ENCODE peak calls at places on chromosomes 4 and X, in six cellular contexts. One of them, this sample, is unnamed.

GRCh38 chr4:77538144-77538543 is 67.5 kb upstream of the CXCL13 start:
- DNase-seq in type B pancreatic cell: no peak
- DNase-seq in right lobe of liver: no peak
- DNase-seq in HFF-Myc: no peak
- DNase-seq in kidney epithelial cell: peak
- DNase-seq in lung: no peak
- DNase-seq in this sample: peak

GRCh38 chr4:3820016-3820805 is 54.0 kb downstream of the ADRA2C start:
- DNase-seq in type B pancreatic cell: no peak
- DNase-seq in right lobe of liver: peak
- DNase-seq in HFF-Myc: no peak
- DNase-seq in kidney epithelial cell: no peak
- DNase-seq in lung: no peak
- DNase-seq in this sample: no peak

GRCh38 chr4:32831104-32831503 is 2110.9 kb downstream of the PCDH7 start:
- DNase-seq in type B pancreatic cell: no peak
- DNase-seq in right lobe of liver: no peak
- DNase-seq in HFF-Myc: no peak
- DNase-seq in kidney epithelial cell: no peak
- DNase-seq in lung: no peak
- DNase-seq in this sample: no peak

GRCh38 chrX:39242187-39242586 is 440.9 kb downstream of the MID1IP1 start:
- DNase-seq in type B pancreatic cell: no peak
- DNase-seq in right lobe of liver: no peak
- DNase-seq in HFF-Myc: no peak
- DNase-seq in kidney epithelial cell: no peak
- DNase-seq in lung: no peak
- DNase-seq in this sample: no peak

GRCh38 chr4:39732728-39733127 is 34.8 kb downstream of the UBE2K start:
- DNase-seq in type B pancreatic cell: no peak
- DNase-seq in right lobe of liver: no peak
- DNase-seq in HFF-Myc: peak
- DNase-seq in kidney epithelial cell: peak
- DNase-seq in lung: no peak
- DNase-seq in this sample: peak

GRCh38 chr4:185797018-185797417 is 15.0 kb downstream of the SORBS2 start:
- DNase-seq in type B pancreatic cell: no peak
- DNase-seq in right lobe of liver: no peak
- DNase-seq in HFF-Myc: no peak
- DNase-seq in kidney epithelial cell: no peak
- DNase-seq in lung: no peak
- DNase-seq in this sample: no peak

GRCh38 chr4:88674565-88674964 is 23.1 kb downstream of the NAP1L5 start:
- DNase-seq in type B pancreatic cell: no peak
- DNase-seq in right lobe of liver: no peak
- DNase-seq in HFF-Myc: no peak
- DNase-seq in kidney epithelial cell: no peak
- DNase-seq in lung: no peak
- DNase-seq in this sample: peak

GRCh38 chr4:134848681-134849080 is 647.1 kb upstream of the PABPC4L start:
- DNase-seq in type B pancreatic cell: no peak
- DNase-seq in right lobe of liver: no peak
- DNase-seq in HFF-Myc: no peak
- DNase-seq in kidney epithelial cell: no peak
- DNase-seq in lung: no peak
- DNase-seq in this sample: no peak

GRCh38 chrX:120334137-120334536 is 22.9 kb upstream of the TMEM255A start:
- DNase-seq in type B pancreatic cell: no peak
- DNase-seq in right lobe of liver: no peak
- DNase-seq in HFF-Myc: no peak
- DNase-seq in kidney epithelial cell: no peak
- DNase-seq in lung: no peak
- DNase-seq in this sample: no peak
- TF ChIP-seq CTCF in type B pancreatic cell: no peak
- TF ChIP-seq CTCF in right lobe of liver: no peak
- TF ChIP-seq CTCF in HFF-Myc: no peak
- TF ChIP-seq CTCF in kidney epithelial cell: no peak
- TF ChIP-seq CTCF in lung: no peak
- TF ChIP-seq CTCF in this sample: no peak

DNA sequence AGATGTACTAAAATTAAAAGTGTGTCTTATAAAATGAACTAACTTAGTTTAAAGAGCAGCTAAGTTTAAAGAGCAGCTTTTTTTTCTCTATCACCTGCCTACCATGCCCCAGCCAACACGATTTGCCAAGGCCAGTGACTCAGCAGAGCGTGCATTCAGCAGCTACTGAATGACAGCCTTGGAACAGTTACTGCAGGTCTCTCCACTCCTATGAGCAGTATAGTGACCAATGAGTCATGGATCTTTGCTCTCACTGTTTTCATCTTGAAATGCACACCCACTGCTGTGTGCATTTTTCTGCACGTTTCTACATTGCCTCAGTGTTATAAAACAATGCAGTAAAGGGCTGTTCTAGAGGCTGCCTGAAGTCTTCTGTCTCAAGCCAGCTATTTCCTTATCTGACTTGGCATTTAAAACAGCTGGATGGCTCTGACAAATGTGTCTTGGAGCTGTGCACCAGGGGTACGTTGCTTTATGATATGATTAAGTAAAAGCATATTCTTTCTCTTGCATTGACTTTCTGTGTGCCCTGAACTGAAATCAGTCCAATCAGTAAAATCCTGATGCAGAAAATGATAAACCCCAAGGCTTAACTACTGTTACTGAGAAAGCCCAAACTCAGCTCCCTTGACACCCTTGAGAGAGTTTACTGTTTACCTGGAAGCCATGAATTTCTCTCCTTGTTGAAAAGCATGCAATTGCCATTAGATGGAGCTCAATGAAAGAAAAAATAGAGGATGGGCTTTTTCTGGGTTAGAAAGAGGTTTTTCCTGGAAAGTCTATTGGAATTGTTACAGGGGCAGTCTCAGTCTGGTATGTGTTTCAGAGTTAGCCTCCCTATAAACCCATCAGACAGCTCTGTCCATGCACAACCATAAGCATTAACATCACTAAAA is 66.2 kb upstream of the C4orf54 start:
- DNase-seq in type B pancreatic cell: no peak
- DNase-seq in right lobe of liver: peak
- DNase-seq in HFF-Myc: peak
- DNase-seq in kidney epithelial cell: peak
- DNase-seq in lung: peak
- DNase-seq in this sample: peak
- TF ChIP-seq CTCF in type B pancreatic cell: no peak
- TF ChIP-seq CTCF in right lobe of liver: no peak
- TF ChIP-seq CTCF in HFF-Myc: no peak
- TF ChIP-seq CTCF in kidney epithelial cell: no peak
- TF ChIP-seq CTCF in lung: no peak
- TF ChIP-seq CTCF in this sample: no peak

GRCh38 chr4:93710101-93710846 is 118.3 kb upstream of the ATOH1 start:
- DNase-seq in type B pancreatic cell: no peak
- DNase-seq in right lobe of liver: no peak
- DNase-seq in HFF-Myc: no peak
- DNase-seq in kidney epithelial cell: no peak
- DNase-seq in lung: peak
- DNase-seq in this sample: no peak
- TF ChIP-seq CTCF in type B pancreatic cell: peak
- TF ChIP-seq CTCF in right lobe of liver: no peak
- TF ChIP-seq CTCF in HFF-Myc: no peak
- TF ChIP-seq CTCF in kidney epithelial cell: peak
- TF ChIP-seq CTCF in lung: peak
- TF ChIP-seq CTCF in this sample: no peak

GRCh38 chrX:150898343-150899190 is at the start of gene CD99L2:
- DNase-seq in type B pancreatic cell: peak
- DNase-seq in right lobe of liver: peak
- DNase-seq in HFF-Myc: peak
- DNase-seq in kidney epithelial cell: peak
- DNase-seq in lung: peak
- DNase-seq in this sample: peak
- TF ChIP-seq CTCF in type B pancreatic cell: no peak
- TF ChIP-seq CTCF in right lobe of liver: no peak
- TF ChIP-seq CTCF in HFF-Myc: no peak
- TF ChIP-seq CTCF in kidney epithelial cell: no peak
- TF ChIP-seq CTCF in lung: no peak
- TF ChIP-seq CTCF in this sample: no peak

DNA sequence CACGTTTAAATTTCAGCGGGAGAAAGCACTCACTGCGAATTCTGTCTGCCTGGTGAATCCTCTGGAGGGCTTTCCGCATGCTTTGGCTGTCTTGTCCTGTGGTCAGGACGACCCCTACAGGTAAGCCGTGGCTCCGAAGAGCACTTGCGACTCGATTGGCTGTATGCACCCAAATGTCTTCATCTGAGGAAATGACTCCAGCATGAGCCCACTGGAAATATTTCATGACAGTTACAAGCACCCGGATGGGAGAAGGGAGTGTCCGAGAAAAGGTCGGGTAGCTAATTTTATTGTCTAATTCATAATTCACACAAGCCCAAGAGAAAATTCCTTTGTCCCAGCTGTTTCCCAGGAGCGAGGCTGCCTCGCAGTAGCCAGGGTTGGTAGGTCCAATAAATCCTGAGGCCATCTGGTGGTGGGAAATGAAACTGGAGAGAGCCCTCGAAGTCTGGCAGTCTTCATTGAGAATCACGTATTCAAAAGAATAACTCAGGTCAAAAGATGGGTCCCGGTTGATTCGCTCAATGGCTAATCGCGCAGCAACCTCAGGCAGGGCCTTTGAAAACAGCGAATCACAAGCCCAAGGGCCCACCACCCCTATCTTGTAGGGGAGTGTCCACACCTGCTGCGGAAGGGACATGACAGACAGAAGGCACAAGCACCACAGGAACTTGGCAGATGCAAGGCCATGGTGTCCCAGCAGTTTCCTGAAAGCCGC is 6.6 kb downstream of the GUCY2F start:
- DNase-seq in type B pancreatic cell: peak
- DNase-seq in right lobe of liver: no peak
- DNase-seq in HFF-Myc: no peak
- DNase-seq in kidney epithelial cell: no peak
- DNase-seq in lung: peak
- DNase-seq in this sample: peak
- TF ChIP-seq CTCF in type B pancreatic cell: peak
- TF ChIP-seq CTCF in right lobe of liver: peak
- TF ChIP-seq CTCF in HFF-Myc: peak
- TF ChIP-seq CTCF in kidney epithelial cell: peak
- TF ChIP-seq CTCF in lung: peak
- TF ChIP-seq CTCF in this sample: peak

GRCh38 chr4:56112377-56112776 is 163.6 kb downstream of the CEP135 start:
- DNase-seq in type B pancreatic cell: no peak
- DNase-seq in right lobe of liver: no peak
- DNase-seq in HFF-Myc: no peak
- DNase-seq in kidney epithelial cell: no peak
- DNase-seq in lung: no peak
- DNase-seq in this sample: no peak
- TF ChIP-seq CTCF in type B pancreatic cell: peak
- TF ChIP-seq CTCF in right lobe of liver: no peak
- TF ChIP-seq CTCF in HFF-Myc: no peak
- TF ChIP-seq CTCF in kidney epithelial cell: peak
- TF ChIP-seq CTCF in lung: no peak
- TF ChIP-seq CTCF in this sample: no peak

GRCh38 chr4:37715889-37716402 is 29.8 kb upstream of the RELL1 start:
- DNase-seq in type B pancreatic cell: no peak
- DNase-seq in right lobe of liver: no peak
- DNase-seq in HFF-Myc: no peak
- DNase-seq in kidney epithelial cell: no peak
- DNase-seq in lung: no peak
- DNase-seq in this sample: no peak
- TF ChIP-seq CTCF in type B pancreatic cell: no peak
- TF ChIP-seq CTCF in right lobe of liver: no peak
- TF ChIP-seq CTCF in HFF-Myc: no peak
- TF ChIP-seq CTCF in kidney epithelial cell: no peak
- TF ChIP-seq CTCF in lung: no peak
- TF ChIP-seq CTCF in this sample: no peak

GRCh38 chrX:30309139-30309571 is at the start of gene NR0B1:
- DNase-seq in type B pancreatic cell: no peak
- DNase-seq in right lobe of liver: no peak
- DNase-seq in HFF-Myc: no peak
- DNase-seq in kidney epithelial cell: no peak
- DNase-seq in lung: no peak
- DNase-seq in this sample: no peak

GRCh38 chrX:30304866-30305265 is 4.3 kb downstream of the NR0B1 start:
- DNase-seq in type B pancreatic cell: no peak
- DNase-seq in right lobe of liver: no peak
- DNase-seq in HFF-Myc: no peak
- DNase-seq in kidney epithelial cell: no peak
- DNase-seq in lung: no peak
- DNase-seq in this sample: no peak

GRCh38 chrX:30310429-30311206 is 1.4 kb upstream of the NR0B1 start:
- DNase-seq in type B pancreatic cell: no peak
- DNase-seq in right lobe of liver: no peak
- DNase-seq in HFF-Myc: no peak
- DNase-seq in kidney epithelial cell: no peak
- DNase-seq in lung: no peak
- DNase-seq in this sample: no peak

GRCh38 chrX:30307466-30307865 is 1.7 kb downstream of the NR0B1 start:
- DNase-seq in type B pancreatic cell: no peak
- DNase-seq in right lobe of liver: no peak
- DNase-seq in HFF-Myc: no peak
- DNase-seq in kidney epithelial cell: no peak
- DNase-seq in lung: no peak
- DNase-seq in this sample: no peak

DNA sequence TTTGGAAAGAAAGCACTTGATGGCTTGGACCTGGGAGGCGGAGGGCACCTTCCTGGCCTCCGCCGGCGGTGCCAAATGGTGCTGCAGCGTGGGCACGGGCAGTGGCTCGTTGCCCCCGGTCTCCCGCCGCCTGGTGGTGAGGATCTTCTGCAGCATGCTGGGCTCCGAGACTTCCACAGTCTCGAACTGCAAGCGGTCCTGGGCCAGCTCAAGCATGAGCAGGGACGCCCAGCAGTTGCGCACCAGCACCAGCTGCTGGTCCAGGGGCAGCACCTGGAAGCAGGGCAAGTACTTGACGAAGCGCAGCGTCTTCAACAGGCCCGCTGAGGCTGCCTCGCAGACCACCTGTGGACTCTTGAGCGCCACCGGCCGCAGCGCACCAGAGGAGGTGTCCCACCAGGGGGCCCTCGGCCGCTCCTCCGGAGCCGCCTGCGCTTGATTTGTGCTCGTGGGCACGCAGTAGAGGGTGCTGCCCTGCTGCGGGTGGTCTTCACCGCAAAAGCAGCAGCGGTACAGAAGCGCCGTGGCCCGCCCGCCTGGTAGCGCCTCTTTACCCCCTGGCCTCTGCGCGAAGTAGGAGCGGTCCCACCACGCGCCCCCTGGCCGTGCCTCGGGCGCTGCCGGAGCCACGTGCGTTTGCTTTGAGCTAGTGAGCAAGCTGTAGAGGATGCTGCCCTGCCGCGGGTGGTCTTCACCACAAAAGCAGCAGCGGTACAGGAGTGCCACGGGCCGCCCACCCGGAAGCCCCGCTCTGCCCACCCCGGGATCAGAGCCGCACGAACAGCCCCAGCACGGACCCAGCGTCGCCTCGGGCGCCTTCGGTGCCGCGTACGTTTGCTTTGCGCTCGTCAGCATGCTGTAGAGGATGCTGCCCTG is 689 bp downstream of the NR0B1 start:
- DNase-seq in type B pancreatic cell: no peak
- DNase-seq in right lobe of liver: no peak
- DNase-seq in HFF-Myc: no peak
- DNase-seq in kidney epithelial cell: no peak
- DNase-seq in lung: no peak
- DNase-seq in this sample: no peak
- TF ChIP-seq CTCF in type B pancreatic cell: peak
- TF ChIP-seq CTCF in right lobe of liver: no peak
- TF ChIP-seq CTCF in HFF-Myc: peak
- TF ChIP-seq CTCF in kidney epithelial cell: peak
- TF ChIP-seq CTCF in lung: no peak
- TF ChIP-seq CTCF in this sample: peak